ENCODE peak calls at places on chromosomes 16 and 17, in five cellular contexts. One of them, this sample, is unnamed. For H3K4me1, the result is how much of the 10 kb centered on the place peaks cover.

GRCh38 chr16:81335669-81336068 is 20.9 kb downstream of the GAN start:
- ATAC-seq in upper lobe of right lung: no peak
- ATAC-seq in foreskin keratinocyte: no peak
- ATAC-seq in lung: no peak
- ATAC-seq in GM23338: no peak
- ATAC-seq in this sample: no peak

GRCh38 chr17:33942414-33942813 is 312.7 kb upstream of the CCL2 start:
- ATAC-seq in upper lobe of right lung: no peak
- ATAC-seq in foreskin keratinocyte: no peak
- ATAC-seq in lung: no peak
- ATAC-seq in GM23338: no peak
- ATAC-seq in this sample: no peak

GRCh38 chr16:4647661-4647965 is 23.0 kb downstream of the MGRN1 start:
- ATAC-seq in upper lobe of right lung: no peak
- ATAC-seq in foreskin keratinocyte: no peak
- ATAC-seq in lung: no peak
- ATAC-seq in GM23338: no peak
- ATAC-seq in this sample: no peak

GRCh38 chr17:81119223-81120148 is 45.8 kb upstream of the PVALEF start:
- ATAC-seq in upper lobe of right lung: peak
- ATAC-seq in foreskin keratinocyte: peak
- ATAC-seq in lung: peak
- ATAC-seq in GM23338: peak
- ATAC-seq in this sample: peak

GRCh38 chr16:4426021-4426684 is 485 bp downstream of the DNAJA3 start:
- ATAC-seq in upper lobe of right lung: peak
- ATAC-seq in foreskin keratinocyte: peak
- ATAC-seq in lung: peak
- ATAC-seq in GM23338: peak
- ATAC-seq in this sample: peak

GRCh38 chr16:80536246-80536645 is 4.5 kb upstream of the DYNLRB2 start:
- ATAC-seq in upper lobe of right lung: no peak
- ATAC-seq in foreskin keratinocyte: no peak
- ATAC-seq in lung: no peak
- ATAC-seq in GM23338: no peak
- ATAC-seq in this sample: no peak

GRCh38 chr17:2093349-2093748 is 38.4 kb downstream of the HIC1 start:
- ATAC-seq in upper lobe of right lung: peak
- ATAC-seq in foreskin keratinocyte: peak
- ATAC-seq in lung: peak
- ATAC-seq in GM23338: no peak
- ATAC-seq in this sample: no peak

GRCh38 chr17:19867654-19868395 is at the start of gene ULK2:
- ATAC-seq in upper lobe of right lung: peak
- ATAC-seq in foreskin keratinocyte: peak
- ATAC-seq in lung: peak
- ATAC-seq in GM23338: peak
- ATAC-seq in this sample: peak

GRCh38 chr16:12535535-12536411 is 267.9 kb downstream of the CPPED1 start:
- ATAC-seq in upper lobe of right lung: no peak
- ATAC-seq in foreskin keratinocyte: no peak
- ATAC-seq in lung: no peak
- ATAC-seq in GM23338: peak
- ATAC-seq in this sample: no peak

GRCh38 chr16:15509051-15509592 is 74.7 kb downstream of the BMERB1 start:
- ATAC-seq in upper lobe of right lung: no peak
- ATAC-seq in foreskin keratinocyte: no peak
- ATAC-seq in lung: no peak
- ATAC-seq in GM23338: peak
- ATAC-seq in this sample: no peak

GRCh38 chr17:75457047-75457654 is 716 bp downstream of the TMEM94 start:
- ATAC-seq in upper lobe of right lung: peak
- ATAC-seq in foreskin keratinocyte: no peak
- ATAC-seq in lung: no peak
- ATAC-seq in GM23338: peak
- ATAC-seq in this sample: no peak

GRCh38 chr17:50114849-50115357 is 15.1 kb downstream of the SAMD14 start:
- ATAC-seq in upper lobe of right lung: peak
- ATAC-seq in foreskin keratinocyte: no peak
- ATAC-seq in lung: no peak
- ATAC-seq in GM23338: peak
- ATAC-seq in this sample: no peak

GRCh38 chr16:64780445-64780844 is 341.4 kb downstream of the CDH11 start:
- ATAC-seq in upper lobe of right lung: no peak
- ATAC-seq in foreskin keratinocyte: no peak
- ATAC-seq in lung: no peak
- ATAC-seq in GM23338: no peak
- ATAC-seq in this sample: no peak

GRCh38 chr17:5618511-5618910 is 34.2 kb upstream of the NLRP1 start:
- ATAC-seq in upper lobe of right lung: no peak
- ATAC-seq in foreskin keratinocyte: no peak
- ATAC-seq in lung: no peak
- ATAC-seq in GM23338: no peak
- ATAC-seq in this sample: no peak

GRCh38 chr17:44071198-44071520 is 624 bp downstream of the G6PC3 start:
- ATAC-seq in upper lobe of right lung: no peak
- ATAC-seq in foreskin keratinocyte: no peak
- ATAC-seq in lung: no peak
- ATAC-seq in GM23338: no peak
- ATAC-seq in this sample: no peak

GRCh38 chr17:59634632-59635561 is 15.2 kb downstream of the CLTC start:
- ATAC-seq in upper lobe of right lung: no peak
- ATAC-seq in foreskin keratinocyte: peak
- ATAC-seq in lung: no peak
- ATAC-seq in GM23338: no peak
- ATAC-seq in this sample: no peak

GRCh38 chr16:29811896-29812665 is at the start of gene PRRT2:
- ATAC-seq in upper lobe of right lung: no peak
- ATAC-seq in foreskin keratinocyte: no peak
- ATAC-seq in lung: no peak
- ATAC-seq in GM23338: peak
- ATAC-seq in this sample: no peak

GRCh38 chr16:57358527-57359095 is at the start of gene CCL22:
- ATAC-seq in upper lobe of right lung: peak
- ATAC-seq in foreskin keratinocyte: peak
- ATAC-seq in lung: no peak
- ATAC-seq in GM23338: no peak
- ATAC-seq in this sample: no peak

GRCh38 chr17:31493656-31494155 is 102.2 kb downstream of the RAB11FIP4 start:
- ATAC-seq in upper lobe of right lung: no peak
- ATAC-seq in foreskin keratinocyte: no peak
- ATAC-seq in lung: no peak
- ATAC-seq in GM23338: no peak
- ATAC-seq in this sample: no peak

GRCh38 chr16:31016018-31016417 is 5.6 kb upstream of the STX1B start:
- ATAC-seq in upper lobe of right lung: no peak
- ATAC-seq in foreskin keratinocyte: no peak
- ATAC-seq in lung: no peak
- ATAC-seq in GM23338: peak
- ATAC-seq in this sample: no peak

GRCh38 chr16:81861503-81861902 is 82.4 kb downstream of the PLCG2 start:
- ATAC-seq in upper lobe of right lung: peak
- ATAC-seq in foreskin keratinocyte: peak
- ATAC-seq in lung: no peak
- ATAC-seq in GM23338: no peak
- ATAC-seq in this sample: peak

GRCh38 chr16:74078877-74079586 is 217.6 kb upstream of the PSMD7 start:
- ATAC-seq in upper lobe of right lung: no peak
- ATAC-seq in foreskin keratinocyte: no peak
- ATAC-seq in lung: no peak
- ATAC-seq in GM23338: no peak
- ATAC-seq in this sample: no peak

GRCh38 chr16:66561381-66562080 is 4.7 kb upstream of the CMTM1 start:
- ATAC-seq in upper lobe of right lung: no peak
- ATAC-seq in foreskin keratinocyte: no peak
- ATAC-seq in lung: no peak
- ATAC-seq in GM23338: no peak
- ATAC-seq in this sample: no peak

DNA sequence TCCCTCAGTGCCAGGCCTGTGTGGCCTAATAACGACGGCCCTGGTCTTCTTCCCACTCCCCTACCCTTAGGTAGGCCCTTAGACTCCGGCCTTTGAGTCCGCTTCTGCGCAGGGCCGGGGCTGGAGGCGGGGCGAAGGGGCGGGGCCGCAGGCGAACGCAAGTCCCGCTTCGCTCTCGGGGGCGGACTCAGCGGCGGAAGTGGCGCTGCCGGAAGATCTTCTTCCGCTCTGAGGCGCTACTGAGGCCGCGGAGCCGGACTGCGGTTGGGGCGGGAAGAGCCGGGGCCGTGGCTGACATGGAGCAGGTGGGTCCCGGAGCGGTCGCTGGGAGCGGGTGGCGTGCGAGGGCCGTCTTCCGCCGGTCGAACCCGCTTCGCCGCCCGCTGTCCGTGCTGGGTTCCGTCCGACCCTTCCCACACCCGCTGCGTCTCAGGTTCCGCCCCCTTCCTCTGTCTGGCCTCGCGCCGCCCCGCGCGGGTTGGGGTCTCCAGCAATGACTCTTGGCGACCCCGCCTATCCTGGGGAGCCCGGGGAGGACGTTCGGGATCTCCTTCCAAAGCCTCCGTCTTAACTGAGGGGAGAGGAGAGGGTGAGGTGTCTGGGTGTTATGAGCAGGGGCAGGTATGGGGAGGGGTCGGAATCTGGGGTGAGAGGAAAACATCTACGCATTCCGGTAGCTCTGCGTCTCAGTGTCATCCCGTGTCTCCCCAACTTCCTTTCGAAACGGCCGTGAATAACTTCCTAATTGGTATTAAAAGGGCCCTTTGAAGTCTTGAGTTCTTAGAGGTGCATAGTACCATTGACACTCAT is at the start of gene STARD3:
- ATAC-seq in upper lobe of right lung: peak
- ATAC-seq in foreskin keratinocyte: peak
- ATAC-seq in lung: peak
- ATAC-seq in GM23338: peak
- ATAC-seq in this sample: peak
- H3K4me1 ChIP-seq in upper lobe of right lung: half or more
- H3K4me1 ChIP-seq in foreskin keratinocyte: under half
- H3K4me1 ChIP-seq in lung: under half
- H3K4me1 ChIP-seq in GM23338: half or more
- H3K4me1 ChIP-seq in this sample: under half

DNA sequence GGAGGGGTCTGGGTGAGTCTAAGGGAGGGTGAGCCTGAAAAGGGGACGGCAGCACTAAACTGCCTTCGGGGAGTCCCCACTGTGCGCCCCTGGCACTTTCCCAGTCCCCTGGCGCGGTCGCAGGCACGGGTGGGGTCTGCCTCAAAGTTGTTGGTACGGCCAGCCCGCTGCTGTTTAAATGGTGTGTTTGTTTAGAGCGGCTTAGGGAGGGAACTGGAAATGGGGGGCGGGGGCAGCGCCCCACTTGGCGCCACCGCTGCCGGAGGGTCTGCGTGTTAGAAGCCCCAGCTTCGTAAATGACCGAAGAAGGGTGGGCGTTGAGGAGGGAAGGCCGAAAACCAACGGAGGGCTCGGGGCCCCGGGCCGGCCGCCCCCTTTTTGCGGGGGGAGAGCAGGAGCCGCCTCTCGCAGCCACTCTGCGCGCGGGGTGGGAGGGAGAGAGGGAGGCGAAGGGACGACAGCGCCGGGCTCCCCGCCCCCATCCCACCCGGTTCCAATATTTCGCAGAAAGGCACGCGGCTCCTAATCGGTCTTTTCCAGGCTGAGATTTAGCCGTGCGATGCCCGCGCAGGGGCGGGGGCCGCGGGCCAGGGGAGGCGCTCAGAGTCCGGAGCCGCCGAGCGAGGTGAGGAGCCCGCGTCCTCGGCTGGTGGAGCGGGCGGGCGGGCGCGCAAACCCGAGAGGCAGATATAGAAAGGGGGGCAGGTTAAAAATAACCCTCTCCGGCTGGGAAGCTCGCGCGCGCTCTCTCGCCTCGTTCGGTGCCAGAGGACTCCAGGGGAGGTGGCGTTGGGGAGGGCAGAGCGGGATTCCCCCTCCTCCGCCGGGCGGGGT is 55.0 kb downstream of the SREBF1 start:
- ATAC-seq in upper lobe of right lung: peak
- ATAC-seq in foreskin keratinocyte: peak
- ATAC-seq in lung: peak
- ATAC-seq in GM23338: peak
- ATAC-seq in this sample: peak
- H3K4me1 ChIP-seq in upper lobe of right lung: half or more
- H3K4me1 ChIP-seq in foreskin keratinocyte: under half
- H3K4me1 ChIP-seq in lung: under half
- H3K4me1 ChIP-seq in GM23338: under half
- H3K4me1 ChIP-seq in this sample: half or more

GRCh38 chr16:88922826-88923410 is 54.1 kb downstream of the CBFA2T3 start:
- ATAC-seq in upper lobe of right lung: no peak
- ATAC-seq in foreskin keratinocyte: no peak
- ATAC-seq in lung: no peak
- ATAC-seq in GM23338: no peak
- ATAC-seq in this sample: no peak
- H3K4me1 ChIP-seq in upper lobe of right lung: under half
- H3K4me1 ChIP-seq in foreskin keratinocyte: under half
- H3K4me1 ChIP-seq in lung: under half
- H3K4me1 ChIP-seq in GM23338: under half
- H3K4me1 ChIP-seq in this sample: under half

GRCh38 chr16:716250-716607 is 1.3 kb downstream of the METRN start:
- ATAC-seq in upper lobe of right lung: no peak
- ATAC-seq in foreskin keratinocyte: no peak
- ATAC-seq in lung: no peak
- ATAC-seq in GM23338: peak
- ATAC-seq in this sample: no peak
- H3K4me1 ChIP-seq in upper lobe of right lung: under half
- H3K4me1 ChIP-seq in foreskin keratinocyte: under half
- H3K4me1 ChIP-seq in lung: under half
- H3K4me1 ChIP-seq in GM23338: under half
- H3K4me1 ChIP-seq in this sample: half or more

DNA sequence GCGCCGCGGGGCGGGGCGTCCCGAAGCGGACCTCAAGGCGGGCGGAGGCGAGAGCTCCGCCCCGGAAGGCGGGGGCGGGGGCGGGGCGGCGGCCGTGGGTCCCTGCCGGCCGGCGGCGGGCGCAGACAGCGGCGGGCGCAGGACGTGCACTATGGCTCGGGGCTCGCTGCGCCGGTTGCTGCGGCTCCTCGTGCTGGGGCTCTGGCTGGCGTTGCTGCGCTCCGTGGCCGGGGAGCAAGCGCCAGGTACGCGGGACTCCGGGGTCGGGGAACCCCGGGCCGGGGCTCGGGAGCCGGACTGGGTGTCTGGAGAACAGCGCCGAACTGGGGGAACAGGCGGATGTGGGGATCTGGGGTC is at the start of gene TNFRSF12A:
- ATAC-seq in upper lobe of right lung: peak
- ATAC-seq in foreskin keratinocyte: peak
- ATAC-seq in lung: peak
- ATAC-seq in GM23338: peak
- ATAC-seq in this sample: peak
- H3K4me1 ChIP-seq in upper lobe of right lung: under half
- H3K4me1 ChIP-seq in foreskin keratinocyte: under half
- H3K4me1 ChIP-seq in lung: under half
- H3K4me1 ChIP-seq in GM23338: under half
- H3K4me1 ChIP-seq in this sample: under half

GRCh38 chr17:64778102-64778366 is 115.9 kb upstream of the SMURF2 start:
- ATAC-seq in upper lobe of right lung: no peak
- ATAC-seq in foreskin keratinocyte: no peak
- ATAC-seq in lung: no peak
- ATAC-seq in GM23338: no peak
- ATAC-seq in this sample: no peak
- H3K4me1 ChIP-seq in upper lobe of right lung: half or more
- H3K4me1 ChIP-seq in foreskin keratinocyte: under half
- H3K4me1 ChIP-seq in lung: under half
- H3K4me1 ChIP-seq in GM23338: under half
- H3K4me1 ChIP-seq in this sample: half or more

This sample was measured in gastroesophageal sphincter.